ENCODE peak calls at places on chromosomes 13 and 19, in seven cellular contexts. One of them, this sample, is unnamed.

GRCh38 chr13:105904034-105904742 is 631.3 kb downstream of the EFNB2 start:
- DNase-seq in CD8-positive, alpha-beta T cell: no peak
- DNase-seq in T-cell: no peak
- DNase-seq in hypothalamus: no peak
- DNase-seq in sigmoid colon: no peak
- DNase-seq in heart left ventricle: no peak
- DNase-seq in mesenchymal stem cell: no peak
- DNase-seq in this sample: no peak

GRCh38 chr13:33542309-33543088 is 256.9 kb upstream of the STARD13 start:
- DNase-seq in CD8-positive, alpha-beta T cell: peak
- DNase-seq in T-cell: peak
- DNase-seq in hypothalamus: peak
- DNase-seq in sigmoid colon: peak
- DNase-seq in heart left ventricle: peak
- DNase-seq in mesenchymal stem cell: peak
- DNase-seq in this sample: peak

GRCh38 chr13:27309967-27310598 is 39.5 kb downstream of the RASL11A start:
- DNase-seq in CD8-positive, alpha-beta T cell: no peak
- DNase-seq in T-cell: no peak
- DNase-seq in hypothalamus: no peak
- DNase-seq in sigmoid colon: no peak
- DNase-seq in heart left ventricle: no peak
- DNase-seq in mesenchymal stem cell: peak
- DNase-seq in this sample: no peak

GRCh38 chr13:72953391-72953960 is 105.3 kb upstream of the KLF5 start:
- DNase-seq in CD8-positive, alpha-beta T cell: no peak
- DNase-seq in T-cell: no peak
- DNase-seq in hypothalamus: no peak
- DNase-seq in sigmoid colon: no peak
- DNase-seq in heart left ventricle: no peak
- DNase-seq in mesenchymal stem cell: no peak
- DNase-seq in this sample: peak

GRCh38 chr13:24038846-24039330 is 121.6 kb upstream of the SPATA13 start:
- DNase-seq in CD8-positive, alpha-beta T cell: no peak
- DNase-seq in T-cell: no peak
- DNase-seq in hypothalamus: peak
- DNase-seq in sigmoid colon: no peak
- DNase-seq in heart left ventricle: no peak
- DNase-seq in mesenchymal stem cell: peak
- DNase-seq in this sample: peak

GRCh38 chr13:30751183-30751933 is 16.0 kb downstream of the ALOX5AP start:
- DNase-seq in CD8-positive, alpha-beta T cell: no peak
- DNase-seq in T-cell: no peak
- DNase-seq in hypothalamus: no peak
- DNase-seq in sigmoid colon: no peak
- DNase-seq in heart left ventricle: no peak
- DNase-seq in mesenchymal stem cell: no peak
- DNase-seq in this sample: no peak

GRCh38 chr13:36681894-36682624 is 8.2 kb downstream of the SERTM1 start:
- DNase-seq in CD8-positive, alpha-beta T cell: no peak
- DNase-seq in T-cell: no peak
- DNase-seq in hypothalamus: no peak
- DNase-seq in sigmoid colon: no peak
- DNase-seq in heart left ventricle: no peak
- DNase-seq in mesenchymal stem cell: no peak
- DNase-seq in this sample: no peak

GRCh38 chr19:1650627-1651009 is 1.8 kb downstream of the TCF3 start:
- DNase-seq in CD8-positive, alpha-beta T cell: peak
- DNase-seq in T-cell: peak
- DNase-seq in hypothalamus: no peak
- DNase-seq in sigmoid colon: no peak
- DNase-seq in heart left ventricle: peak
- DNase-seq in mesenchymal stem cell: peak
- DNase-seq in this sample: no peak

GRCh38 chr13:106917024-106917491 is 349.1 kb upstream of the ARGLU1 start:
- DNase-seq in CD8-positive, alpha-beta T cell: no peak
- DNase-seq in T-cell: no peak
- DNase-seq in hypothalamus: no peak
- DNase-seq in sigmoid colon: no peak
- DNase-seq in heart left ventricle: peak
- DNase-seq in mesenchymal stem cell: no peak
- DNase-seq in this sample: no peak

GRCh38 chr13:106919638-106920037 is 351.7 kb upstream of the ARGLU1 start:
- DNase-seq in CD8-positive, alpha-beta T cell: no peak
- DNase-seq in T-cell: no peak
- DNase-seq in hypothalamus: no peak
- DNase-seq in sigmoid colon: no peak
- DNase-seq in heart left ventricle: peak
- DNase-seq in mesenchymal stem cell: no peak
- DNase-seq in this sample: no peak

GRCh38 chr13:102587916-102588315 is 8.9 kb upstream of the TPP2 start:
- DNase-seq in CD8-positive, alpha-beta T cell: no peak
- DNase-seq in T-cell: no peak
- DNase-seq in hypothalamus: no peak
- DNase-seq in sigmoid colon: no peak
- DNase-seq in heart left ventricle: no peak
- DNase-seq in mesenchymal stem cell: no peak
- DNase-seq in this sample: no peak

GRCh38 chr19:7394728-7395359 is 46.1 kb downstream of the ARHGEF18 start:
- DNase-seq in CD8-positive, alpha-beta T cell: peak
- DNase-seq in T-cell: peak
- DNase-seq in hypothalamus: peak
- DNase-seq in sigmoid colon: peak
- DNase-seq in heart left ventricle: peak
- DNase-seq in mesenchymal stem cell: peak
- DNase-seq in this sample: peak

GRCh38 chr19:31294189-31294588 is 55.0 kb downstream of the TSHZ3 start:
- DNase-seq in CD8-positive, alpha-beta T cell: no peak
- DNase-seq in T-cell: no peak
- DNase-seq in hypothalamus: no peak
- DNase-seq in sigmoid colon: peak
- DNase-seq in heart left ventricle: no peak
- DNase-seq in mesenchymal stem cell: no peak
- DNase-seq in this sample: no peak

GRCh38 chr13:104641309-104641708 is 1575.1 kb upstream of the SLC10A2 start:
- DNase-seq in CD8-positive, alpha-beta T cell: no peak
- DNase-seq in T-cell: no peak
- DNase-seq in hypothalamus: no peak
- DNase-seq in sigmoid colon: no peak
- DNase-seq in heart left ventricle: no peak
- DNase-seq in mesenchymal stem cell: peak
- DNase-seq in this sample: no peak

GRCh38 chr13:95546919-95547318 is 5.6 kb upstream of the CLDN10 start:
- DNase-seq in CD8-positive, alpha-beta T cell: no peak
- DNase-seq in T-cell: no peak
- DNase-seq in hypothalamus: no peak
- DNase-seq in sigmoid colon: no peak
- DNase-seq in heart left ventricle: no peak
- DNase-seq in mesenchymal stem cell: no peak
- DNase-seq in this sample: no peak

GRCh38 chr19:48102870-48103751 is 7.5 kb downstream of the PLA2G4C start:
- DNase-seq in CD8-positive, alpha-beta T cell: peak
- DNase-seq in T-cell: peak
- DNase-seq in hypothalamus: no peak
- DNase-seq in sigmoid colon: no peak
- DNase-seq in heart left ventricle: no peak
- DNase-seq in mesenchymal stem cell: no peak
- DNase-seq in this sample: no peak

GRCh38 chr13:43933378-43933777 is 53.7 kb downstream of the LACC1 start:
- DNase-seq in CD8-positive, alpha-beta T cell: no peak
- DNase-seq in T-cell: no peak
- DNase-seq in hypothalamus: no peak
- DNase-seq in sigmoid colon: no peak
- DNase-seq in heart left ventricle: no peak
- DNase-seq in mesenchymal stem cell: no peak
- DNase-seq in this sample: no peak

GRCh38 chr13:99812611-99813010 is 159.0 kb downstream of the ZIC5 start:
- DNase-seq in CD8-positive, alpha-beta T cell: no peak
- DNase-seq in T-cell: no peak
- DNase-seq in hypothalamus: no peak
- DNase-seq in sigmoid colon: no peak
- DNase-seq in heart left ventricle: no peak
- DNase-seq in mesenchymal stem cell: peak
- DNase-seq in this sample: peak

GRCh38 chr13:111253334-111253872 is 67.0 kb upstream of the TEX29 start:
- DNase-seq in CD8-positive, alpha-beta T cell: no peak
- DNase-seq in T-cell: no peak
- DNase-seq in hypothalamus: no peak
- DNase-seq in sigmoid colon: no peak
- DNase-seq in heart left ventricle: no peak
- DNase-seq in mesenchymal stem cell: no peak
- DNase-seq in this sample: no peak

GRCh38 chr13:71789952-71790351 is 77.1 kb downstream of the DACH1 start:
- DNase-seq in CD8-positive, alpha-beta T cell: no peak
- DNase-seq in T-cell: no peak
- DNase-seq in hypothalamus: no peak
- DNase-seq in sigmoid colon: no peak
- DNase-seq in heart left ventricle: no peak
- DNase-seq in mesenchymal stem cell: no peak
- DNase-seq in this sample: no peak

GRCh38 chr13:95643009-95643408 is 1.5 kb downstream of the DZIP1 start:
- DNase-seq in CD8-positive, alpha-beta T cell: no peak
- DNase-seq in T-cell: no peak
- DNase-seq in hypothalamus: no peak
- DNase-seq in sigmoid colon: no peak
- DNase-seq in heart left ventricle: no peak
- DNase-seq in mesenchymal stem cell: peak
- DNase-seq in this sample: no peak

GRCh38 chr19:46913852-46914430 is 53.1 kb downstream of the ARHGAP35 start:
- DNase-seq in CD8-positive, alpha-beta T cell: no peak
- DNase-seq in T-cell: no peak
- DNase-seq in hypothalamus: no peak
- DNase-seq in sigmoid colon: no peak
- DNase-seq in heart left ventricle: no peak
- DNase-seq in mesenchymal stem cell: peak
- DNase-seq in this sample: no peak

GRCh38 chr19:29098863-29099481 is 114.0 kb downstream of the UQCRFS1 start:
- DNase-seq in CD8-positive, alpha-beta T cell: no peak
- DNase-seq in T-cell: no peak
- DNase-seq in hypothalamus: no peak
- DNase-seq in sigmoid colon: peak
- DNase-seq in heart left ventricle: peak
- DNase-seq in mesenchymal stem cell: no peak
- DNase-seq in this sample: peak

GRCh38 chr13:95896302-95896701 is 156.9 kb downstream of the UGGT2 start:
- DNase-seq in CD8-positive, alpha-beta T cell: no peak
- DNase-seq in T-cell: no peak
- DNase-seq in hypothalamus: no peak
- DNase-seq in sigmoid colon: no peak
- DNase-seq in heart left ventricle: no peak
- DNase-seq in mesenchymal stem cell: no peak
- DNase-seq in this sample: no peak

GRCh38 chr19:11848594-11849263 is at the start of gene ZNF439:
- DNase-seq in CD8-positive, alpha-beta T cell: peak
- DNase-seq in T-cell: peak
- DNase-seq in hypothalamus: peak
- DNase-seq in sigmoid colon: peak
- DNase-seq in heart left ventricle: peak
- DNase-seq in mesenchymal stem cell: no peak
- DNase-seq in this sample: peak

GRCh38 chr19:13428352-13428751 is 77.9 kb downstream of the CACNA1A start:
- DNase-seq in CD8-positive, alpha-beta T cell: peak
- DNase-seq in T-cell: no peak
- DNase-seq in hypothalamus: no peak
- DNase-seq in sigmoid colon: no peak
- DNase-seq in heart left ventricle: no peak
- DNase-seq in mesenchymal stem cell: no peak
- DNase-seq in this sample: no peak

GRCh38 chr13:48210178-48210577 is 22.8 kb upstream of the ITM2B start:
- DNase-seq in CD8-positive, alpha-beta T cell: no peak
- DNase-seq in T-cell: no peak
- DNase-seq in hypothalamus: no peak
- DNase-seq in sigmoid colon: no peak
- DNase-seq in heart left ventricle: no peak
- DNase-seq in mesenchymal stem cell: peak
- DNase-seq in this sample: no peak

GRCh38 chr19:7916137-7916907 is 1.7 kb downstream of the TGFBR3L start:
- DNase-seq in CD8-positive, alpha-beta T cell: peak
- DNase-seq in T-cell: peak
- DNase-seq in hypothalamus: no peak
- DNase-seq in sigmoid colon: no peak
- DNase-seq in heart left ventricle: no peak
- DNase-seq in mesenchymal stem cell: peak
- DNase-seq in this sample: no peak

GRCh38 chr19:15249912-15250634 is 17.8 kb upstream of the EPHX3 start:
- DNase-seq in CD8-positive, alpha-beta T cell: no peak
- DNase-seq in T-cell: no peak
- DNase-seq in hypothalamus: no peak
- DNase-seq in sigmoid colon: peak
- DNase-seq in heart left ventricle: peak
- DNase-seq in mesenchymal stem cell: peak
- DNase-seq in this sample: peak

GRCh38 chr19:54558339-54558738 is 15.3 kb upstream of the LILRA2 start:
- DNase-seq in CD8-positive, alpha-beta T cell: no peak
- DNase-seq in T-cell: no peak
- DNase-seq in hypothalamus: no peak
- DNase-seq in sigmoid colon: no peak
- DNase-seq in heart left ventricle: no peak
- DNase-seq in mesenchymal stem cell: no peak
- DNase-seq in this sample: no peak

GRCh38 chr19:38796154-38796553 is 7.2 kb downstream of the LGALS7B start:
- DNase-seq in CD8-positive, alpha-beta T cell: no peak
- DNase-seq in T-cell: no peak
- DNase-seq in hypothalamus: no peak
- DNase-seq in sigmoid colon: no peak
- DNase-seq in heart left ventricle: no peak
- DNase-seq in mesenchymal stem cell: no peak
- DNase-seq in this sample: no peak

GRCh38 chr19:48746738-48747575 is at the start of gene IZUMO1:
- DNase-seq in CD8-positive, alpha-beta T cell: peak
- DNase-seq in T-cell: peak
- DNase-seq in hypothalamus: peak
- DNase-seq in sigmoid colon: peak
- DNase-seq in heart left ventricle: peak
- DNase-seq in mesenchymal stem cell: peak
- DNase-seq in this sample: peak

GRCh38 chr19:39277598-39277997 is 9.4 kb downstream of the IFNL2 start:
- DNase-seq in CD8-positive, alpha-beta T cell: no peak
- DNase-seq in T-cell: no peak
- DNase-seq in hypothalamus: no peak
- DNase-seq in sigmoid colon: no peak
- DNase-seq in heart left ventricle: no peak
- DNase-seq in mesenchymal stem cell: peak
- DNase-seq in this sample: no peak